ENCODE peak calls at places on chromosomes 16 and 17, in six cellular contexts. A is psoas muscle, T is body of pancreas, U is Caco-2, S is cardiac muscle cell, E is GM13977. D is an unnamed sample.

GRCh38 chr17:74260525-74260850 is 13.5 kb upstream of the DNAI2 start:
- DNase-seq in A (no peak), T (no peak), U (no peak), S (no peak), E (no peak), D (no peak)

GRCh38 chr16:74296465-74297295 is at the start of gene PSMD7:
- DNase-seq in A (peak), T (peak), U (peak), S (peak), E (peak), D (peak)

GRCh38 chr17:68302066-68302564 is 10.8 kb downstream of the ARSG start:
- DNase-seq in A (no peak), T (no peak), U (no peak), S (peak), E (no peak), D (no peak)

GRCh38 chr17:51540151-51540550 is 279.8 kb downstream of the UTP18 start:
- DNase-seq in A (no peak), T (no peak), U (no peak), S (no peak), E (no peak), D (peak)

GRCh38 chr17:8746501-8747236 is 2.0 kb upstream of the CCDC42 start:
- DNase-seq in A (no peak), T (no peak), U (no peak), S (no peak), E (no peak), D (no peak)

GRCh38 chr16:22270525-22270924 is 26.7 kb upstream of the POLR3E start:
- DNase-seq in A (no peak), T (no peak), U (no peak), S (no peak), E (no peak), D (peak)

GRCh38 chr17:48579738-48580543 is 1.8 kb upstream of the HOXB4 start:
- DNase-seq in A (no peak), T (no peak), U (no peak), S (no peak), E (no peak), D (no peak)

GRCh38 chr17:63120406-63120805 is 154.4 kb downstream of the TANC2 start:
- DNase-seq in A (no peak), T (no peak), U (no peak), S (peak), E (no peak), D (no peak)

GRCh38 chr17:62628845-62629555 is 1.5 kb downstream of the MRC2 start:
- DNase-seq in A (peak), T (no peak), U (no peak), S (peak), E (no peak), D (peak)

GRCh38 chr16:83882118-83882879 is 16.6 kb upstream of the MLYCD start:
- DNase-seq in A (peak), T (no peak), U (no peak), S (no peak), E (no peak), D (no peak)

GRCh38 chr16:58678716-58679115 is 5.9 kb downstream of the SLC38A7 start:
- DNase-seq in A (peak), T (no peak), U (no peak), S (peak), E (no peak), D (peak)

GRCh38 chr16:30561212-30561816 is 3.1 kb upstream of the ZNF764 start:
- DNase-seq in A (peak), T (no peak), U (no peak), S (no peak), E (no peak), D (peak)

GRCh38 chr16:3187798-3188674 is at the start of gene OR1F1:
- DNase-seq in A (no peak), T (no peak), U (no peak), S (peak), E (peak), D (peak)

GRCh38 chr16:51697454-51697853 is 546.4 kb upstream of the SALL1 start:
- DNase-seq in A (no peak), T (no peak), U (no peak), S (no peak), E (no peak), D (no peak)

GRCh38 chr16:47052666-47053640 is 79.5 kb upstream of the DNAJA2 start:
- DNase-seq in A (no peak), T (no peak), U (no peak), S (no peak), E (no peak), D (no peak)

GRCh38 chr16:47051031-47051430 is 77.6 kb upstream of the DNAJA2 start:
- DNase-seq in A (no peak), T (no peak), U (no peak), S (no peak), E (no peak), D (no peak)

GRCh38 chr16:47046726-47047602 is 73.5 kb upstream of the DNAJA2 start:
- DNase-seq in A (no peak), T (no peak), U (no peak), S (no peak), E (peak), D (no peak)

GRCh38 chr16:47047804-47048203 is 74.3 kb upstream of the DNAJA2 start:
- DNase-seq in A (no peak), T (no peak), U (no peak), S (no peak), E (no peak), D (no peak)

DNA sequence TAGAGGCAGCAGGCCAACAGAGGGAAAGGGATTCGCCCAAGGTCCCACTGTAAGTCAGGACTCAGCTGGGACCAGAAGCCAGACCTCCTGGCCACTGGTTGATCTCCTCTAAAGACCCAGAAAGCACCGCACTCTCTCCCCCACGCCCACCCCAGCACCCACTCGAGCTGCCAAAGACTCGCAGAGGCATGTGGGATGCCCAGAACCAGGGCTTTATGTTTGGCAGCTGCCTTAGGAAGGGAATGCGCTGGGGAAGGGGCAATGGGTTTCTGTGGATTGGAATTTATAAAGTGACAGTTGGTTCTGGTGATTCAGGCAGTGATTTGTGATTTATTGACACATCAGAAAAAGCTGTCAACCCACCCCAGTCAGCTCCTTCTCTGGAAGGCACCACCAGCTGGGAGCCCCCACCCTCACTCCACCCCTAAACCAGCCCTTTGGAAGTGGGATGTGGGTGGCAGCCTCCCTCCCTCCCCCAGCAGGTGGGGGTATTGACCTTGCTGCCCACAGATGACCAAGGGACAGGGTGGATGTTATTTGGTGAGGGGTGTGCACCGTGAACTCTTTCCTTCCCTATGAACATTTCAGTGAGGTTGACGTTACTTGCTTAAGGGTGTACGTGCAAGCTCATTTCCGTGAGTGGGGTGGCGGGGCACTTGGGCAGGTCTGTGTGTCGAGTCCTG is 76.6 kb upstream of the DNAJA2 start:
- DNase-seq in A (no peak), T (no peak), U (no peak), S (no peak), E (no peak), D (no peak)
- TF ChIP-seq CTCF in A (no peak), T (no peak), U (peak), S (no peak), E (no peak), D (no peak)

DNA sequence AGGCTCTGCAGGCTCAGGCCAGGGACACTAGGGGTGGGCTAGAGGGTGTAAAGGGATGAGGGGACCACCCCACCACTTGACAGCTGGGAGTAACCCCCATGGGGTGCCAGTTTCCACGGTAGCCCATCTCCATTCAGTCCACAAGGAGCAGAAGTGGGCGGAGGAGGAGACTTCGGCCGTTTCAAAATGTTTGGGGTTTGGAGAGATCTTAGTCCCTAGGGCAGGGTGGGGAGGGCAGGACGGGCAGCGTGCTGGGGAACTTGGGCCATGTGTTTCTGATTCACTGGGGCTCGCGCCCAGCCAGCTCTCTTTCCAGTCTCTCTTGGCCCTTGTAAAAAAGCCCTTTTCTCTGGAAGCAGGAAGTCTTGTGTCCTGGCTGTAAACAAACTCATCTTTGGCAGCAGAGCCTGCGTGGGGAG is 8.3 kb downstream of the CYGB start:
- DNase-seq in A (peak), T (no peak), U (no peak), S (peak), E (no peak), D (no peak)
- TF ChIP-seq CTCF in A (no peak), T (no peak), U (no peak), S (no peak), E (no peak), D (no peak)

GRCh38 chr17:1473170-1473569 is 17.1 kb upstream of the CRK start:
- DNase-seq in A (no peak), T (no peak), U (no peak), S (no peak), E (no peak), D (peak)
- TF ChIP-seq CTCF in A (no peak), T (no peak), U (peak), S (no peak), E (peak), D (no peak)

GRCh38 chr16:87636050-87636684 is 33.9 kb downstream of the JPH3 start:
- DNase-seq in A (peak), T (peak), U (peak), S (peak), E (peak), D (peak)
- TF ChIP-seq CTCF in A (peak), T (peak), U (peak), S (peak), E (peak), D (peak)

DNA sequence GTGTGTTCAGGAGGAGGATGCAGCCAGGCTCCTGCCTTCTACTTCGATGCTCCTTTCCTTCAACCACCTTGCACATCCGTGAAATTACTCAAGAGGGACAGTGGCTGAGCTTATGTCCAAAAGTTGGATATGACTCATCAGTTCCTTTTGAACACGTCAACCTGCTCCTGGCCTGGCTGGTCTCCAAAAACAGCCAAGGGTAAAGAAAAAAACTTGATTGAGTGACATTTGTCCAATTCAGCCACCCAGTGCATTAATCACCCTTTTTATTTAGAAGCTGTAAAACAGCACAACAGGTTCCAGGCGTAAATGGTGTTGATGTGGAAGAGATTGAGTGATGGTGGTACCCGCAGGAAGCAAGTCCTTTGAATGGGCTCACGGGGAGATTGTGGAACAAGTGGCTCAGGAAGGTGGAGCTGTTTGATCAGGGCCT is 173.5 kb upstream of the CACNG5 start:
- DNase-seq in A (no peak), T (no peak), U (no peak), S (peak), E (no peak), D (peak)
- TF ChIP-seq CTCF in A (no peak), T (no peak), U (no peak), S (no peak), E (no peak), D (no peak)

GRCh38 chr16:56866955-56867830 is 2.2 kb downstream of the SLC12A3 start:
- DNase-seq in A (no peak), T (peak), U (no peak), S (peak), E (peak), D (peak)
- TF ChIP-seq CTCF in A (peak), T (peak), U (peak), S (peak), E (peak), D (peak)

GRCh38 chr16:4350787-4351659 is at the start of gene PAM16:
- DNase-seq in A (peak), T (peak), U (peak), S (peak), E (peak), D (peak)
- TF ChIP-seq CTCF in A (peak), T (peak), U (no peak), S (no peak), E (no peak), D (no peak)

DNA sequence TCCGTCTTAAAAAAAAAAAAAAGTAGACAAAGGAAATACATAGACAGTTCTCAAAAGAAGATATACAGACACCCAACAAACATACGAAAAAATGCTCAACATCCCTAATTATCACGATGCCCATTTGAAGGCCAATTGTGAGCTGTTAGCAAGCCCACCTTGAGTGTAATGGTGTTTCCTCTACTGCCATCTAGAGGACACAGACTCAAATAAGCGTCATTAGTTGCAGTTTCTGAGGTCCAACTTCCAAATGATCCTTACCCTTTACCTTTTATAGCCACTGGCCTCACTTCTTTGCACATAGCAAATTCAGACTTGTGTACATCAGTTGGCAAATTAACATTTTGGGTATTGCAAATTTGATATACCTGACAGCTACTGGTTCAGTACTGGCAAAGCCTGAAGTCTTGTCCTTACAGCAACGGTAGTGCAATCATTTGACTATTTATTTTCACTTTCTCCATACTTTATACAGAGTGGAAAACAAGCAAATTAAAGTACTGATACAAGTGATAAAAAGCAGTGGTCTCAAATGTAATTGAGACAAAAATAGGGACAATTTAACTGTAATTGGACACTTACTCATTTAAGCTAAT is 536.3 kb upstream of the EEF2KMT start:
- DNase-seq in A (no peak), T (no peak), U (no peak), S (peak), E (peak), D (no peak)
- TF ChIP-seq CTCF in A (no peak), T (peak), U (peak), S (no peak), E (peak), D (peak)

GRCh38 chr17:29180788-29181160 is 576 bp upstream of the MYO18A start:
- DNase-seq in A (no peak), T (no peak), U (no peak), S (no peak), E (no peak), D (no peak)
- TF ChIP-seq CTCF in A (no peak), T (no peak), U (no peak), S (no peak), E (no peak), D (no peak)

GRCh38 chr17:44005527-44005864 is 1.1 kb downstream of the NAGS start:
- DNase-seq in A (no peak), T (no peak), U (no peak), S (no peak), E (no peak), D (no peak)

GRCh38 chr17:44006581-44007345 is 2.3 kb downstream of the NAGS start:
- DNase-seq in A (peak), T (peak), U (peak), S (peak), E (peak), D (peak)

GRCh38 chr17:44007346-44008204 is 3.2 kb downstream of the NAGS start:
- DNase-seq in A (no peak), T (no peak), U (no peak), S (peak), E (no peak), D (no peak)

GRCh38 chr17:44004761-44005526 is 522 bp downstream of the NAGS start:
- DNase-seq in A (no peak), T (no peak), U (no peak), S (no peak), E (no peak), D (peak)

DNA sequence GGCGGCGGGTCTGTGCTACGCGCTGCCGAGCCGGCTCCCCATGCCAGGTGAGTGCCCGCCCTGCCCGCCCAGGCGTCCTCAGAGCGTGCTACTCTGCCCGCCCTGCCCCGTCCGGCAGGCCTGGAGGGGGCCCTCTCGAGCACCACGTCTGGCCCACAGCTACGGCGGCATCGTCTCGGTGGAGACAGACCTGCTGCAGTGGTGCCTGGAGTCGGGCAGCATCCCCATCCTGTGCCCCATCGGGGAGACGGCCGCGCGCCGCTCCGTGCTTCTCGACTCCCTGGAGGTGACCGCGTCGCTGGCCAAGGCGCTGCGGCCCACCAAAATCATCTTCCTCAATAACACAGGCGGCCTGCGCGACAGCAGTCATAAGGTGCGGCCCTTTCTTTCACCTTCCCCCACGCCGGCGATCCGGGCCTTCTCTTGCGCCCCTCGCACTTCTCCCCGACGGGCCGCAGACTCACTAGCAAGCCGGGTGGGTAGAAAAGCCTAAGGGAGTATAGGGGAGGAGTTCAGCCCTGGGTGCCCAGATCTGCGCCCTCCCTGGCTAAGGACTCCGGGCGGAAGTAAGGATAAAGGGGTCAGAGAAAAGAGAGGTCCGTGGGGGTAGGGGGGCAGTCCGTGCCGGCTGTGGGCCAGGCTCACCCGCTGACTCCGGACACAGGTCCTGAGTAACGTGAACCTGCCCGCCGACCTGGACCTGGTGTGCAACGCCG is 1.6 kb downstream of the NAGS start:
- DNase-seq in A (peak), T (peak), U (no peak), S (peak), E (peak), D (peak)
- TF ChIP-seq CTCF in A (no peak), T (no peak), U (peak), S (peak), E (peak), D (no peak)

D was measured in activated CD8-positive, alpha-beta T cell treated with anti-CD3 and anti-CD28 coated beads for 36 hours.